ENCODE peak calls at places on chromosomes 2 and 18, in six cellular contexts. D is thoracic aorta, A is lower lobe of right lung, L is pancreas, G is AG10803, W is prostate gland. U is an unnamed sample.

GRCh38 chr2:232398293-232399034 is 8.2 kb upstream of the ALPG start:
- DNase-seq in D (no peak), A (no peak), L (no peak), G (no peak), W (no peak), U (peak; percentile 31)

GRCh38 chr18:23503967-23504352 is 649 bp downstream of the RMC1 start:
- DNase-seq in D (no peak), A (no peak), L (no peak), G (peak; percentile 6), W (no peak), U (no peak)

GRCh38 chr18:50662177-50662576 is 102.3 kb downstream of the MAPK4 start:
- DNase-seq in D (no peak), A (no peak), L (no peak), G (no peak), W (no peak), U (peak; percentile 4)

GRCh38 chr2:73202156-73203054 is at the start of gene NOTO:
- DNase-seq in D (no peak), A (no peak), L (no peak), G (no peak), W (no peak), U (peak; percentile 28)

GRCh38 chr2:70767699-70768584 is at the start of gene ADD2:
- DNase-seq in D (no peak), A (peak; percentile 43), L (peak; percentile 35), G (peak; percentile 42), W (no peak), U (peak; percentile 24)

GRCh38 chr2:209523778-209524362 is 100.0 kb downstream of the MAP2 start:
- DNase-seq in D (no peak), A (no peak), L (no peak), G (no peak), W (no peak), U (no peak)

GRCh38 chr2:55811048-55811447 is 112.5 kb downstream of the EFEMP1 start:
- DNase-seq in D (no peak), A (no peak), L (no peak), G (no peak), W (no peak), U (no peak)

GRCh38 chr2:216545359-216545758 is 46.7 kb downstream of the RPL37A start:
- DNase-seq in D (no peak), A (no peak), L (no peak), G (peak; percentile 88), W (no peak), U (no peak)

GRCh38 chr18:57910817-57911216 is 107.7 kb upstream of the ATP8B1 start:
- DNase-seq in D (no peak), A (no peak), L (no peak), G (no peak), W (no peak), U (no peak)

GRCh38 chr2:46258937-46259781 is 38.0 kb upstream of the EPAS1 start:
- DNase-seq in D (no peak), A (no peak), L (no peak), G (no peak), W (no peak), U (no peak)

GRCh38 chr2:234191819-234192407 is 141.4 kb downstream of the SPP2 start:
- DNase-seq in D (no peak), A (no peak), L (no peak), G (no peak), W (no peak), U (peak; percentile 75)

GRCh38 chr2:8453904-8454302 is 228.0 kb upstream of the ID2 start:
- DNase-seq in D (no peak), A (no peak), L (no peak), G (peak; percentile 41), W (no peak), U (no peak)

GRCh38 chr18:74013955-74014354 is 133.7 kb downstream of the FBXO15 start:
- DNase-seq in D (no peak), A (no peak), L (no peak), G (peak; percentile 70), W (no peak), U (peak; percentile 89)

GRCh38 chr2:155310589-155310988 is 612.1 kb downstream of the KCNJ3 start:
- DNase-seq in D (no peak), A (no peak), L (no peak), G (peak; percentile 3), W (no peak), U (peak; percentile 49)

GRCh38 chr18:26312196-26312595 is 86.0 kb downstream of the TAF4B start:
- DNase-seq in D (no peak), A (no peak), L (no peak), G (no peak), W (no peak), U (no peak)

GRCh38 chr2:47119001-47119400 is 36.1 kb downstream of the STPG4 start:
- DNase-seq in D (no peak), A (no peak), L (no peak), G (peak; percentile 71), W (no peak), U (peak; percentile 45)

GRCh38 chr2:62142054-62142453 is 53.9 kb upstream of the B3GNT2 start:
- DNase-seq in D (no peak), A (no peak), L (no peak), G (no peak), W (no peak), U (no peak)

GRCh38 chr2:55490554-55490953 is 29.0 kb upstream of the CFAP36 start:
- DNase-seq in D (no peak), A (no peak), L (peak; percentile 23), G (peak; percentile 49), W (no peak), U (peak; percentile 40)

GRCh38 chr2:118913805-118914645 is 28.0 kb upstream of the MARCO start:
- DNase-seq in D (no peak), A (no peak), L (no peak), G (peak; percentile 13), W (no peak), U (peak; percentile 82)

GRCh38 chr2:42872736-42873135 is 80.4 kb upstream of the HAAO start:
- DNase-seq in D (no peak), A (no peak), L (no peak), G (peak; percentile 80), W (no peak), U (no peak)

GRCh38 chr2:195575879-195576391 is 81.1 kb upstream of the SLC39A10 start:
- DNase-seq in D (no peak), A (no peak), L (no peak), G (peak; percentile 91), W (no peak), U (peak; percentile 89)

GRCh38 chr2:145126146-145126545 is 606.2 kb upstream of the ZEB2 start:
- DNase-seq in D (no peak), A (no peak), L (no peak), G (no peak), W (no peak), U (no peak)

GRCh38 chr2:166651080-166651675 is 157.1 kb upstream of the SCN7A start:
- DNase-seq in D (no peak), A (no peak), L (no peak), G (no peak), W (no peak), U (no peak)

GRCh38 chr2:47373747-47374146 is 29.2 kb upstream of the MSH2 start:
- DNase-seq in D (no peak), A (no peak), L (no peak), G (no peak), W (peak; percentile 21), U (peak; percentile 17)

GRCh38 chr2:45898819-45899218 is 247.3 kb downstream of the PRKCE start:
- DNase-seq in D (no peak), A (no peak), L (no peak), G (no peak), W (no peak), U (no peak)

GRCh38 chr2:203498161-203498560 is 36.9 kb downstream of the RAPH1 start:
- DNase-seq in D (no peak), A (no peak), L (no peak), G (peak; percentile 65), W (no peak), U (peak; percentile 76)

GRCh38 chr2:171433763-171434670 is at the start of the genes DCAF17 and METTL8:
- DNase-seq in D (peak; percentile 72), A (peak; percentile 97), L (peak; percentile 96), G (peak; percentile 95), W (peak; percentile 95), U (peak; percentile 98)

GRCh38 chr2:240868286-240869108 is at the start of gene AGXT:
- DNase-seq in D (no peak), A (no peak), L (no peak), G (peak; percentile 16), W (peak; percentile 21), U (no peak)

GRCh38 chr2:26571316-26571715 is 69.8 kb downstream of the CIB4 start:
- DNase-seq in D (no peak), A (no peak), L (no peak), G (no peak), W (no peak), U (no peak)

GRCh38 chr18:13136056-13136688 is 82.4 kb upstream of the LDLRAD4 start:
- DNase-seq in D (no peak), A (no peak), L (no peak), G (no peak), W (no peak), U (peak; percentile 24)

GRCh38 chr2:19607931-19608762 is 249.7 kb upstream of the OSR1 start:
- DNase-seq in D (no peak), A (no peak), L (no peak), G (peak; percentile 89), W (no peak), U (peak; percentile 40)
- H3K4me3 ChIP-seq in D (no peak overlapping the region), A (no peak overlapping the region), L (no peak overlapping the region), G (no peak overlapping the region), W (no peak overlapping the region), U (no peak overlapping the region)

GRCh38 chr2:48826986-48827385 is 71.5 kb upstream of the LHCGR start:
- DNase-seq in D (no peak), A (no peak), L (no peak), G (no peak), W (no peak), U (no peak)
- TF ChIP-seq CTCF in D (no peak), A (no peak), L (no peak), G (no peak), W (no peak), U (no peak)

GRCh38 chr2:126413079-126413478 is 242.9 kb upstream of the GYPC start:
- DNase-seq in D (no peak), A (no peak), L (no peak), G (no peak), W (no peak), U (no peak)
- H3K4me3 ChIP-seq in D (no peak overlapping the region), A (no peak overlapping the region), L (no peak overlapping the region), G (no peak overlapping the region), W (no peak overlapping the region), U (no peak overlapping the region)

DNA sequence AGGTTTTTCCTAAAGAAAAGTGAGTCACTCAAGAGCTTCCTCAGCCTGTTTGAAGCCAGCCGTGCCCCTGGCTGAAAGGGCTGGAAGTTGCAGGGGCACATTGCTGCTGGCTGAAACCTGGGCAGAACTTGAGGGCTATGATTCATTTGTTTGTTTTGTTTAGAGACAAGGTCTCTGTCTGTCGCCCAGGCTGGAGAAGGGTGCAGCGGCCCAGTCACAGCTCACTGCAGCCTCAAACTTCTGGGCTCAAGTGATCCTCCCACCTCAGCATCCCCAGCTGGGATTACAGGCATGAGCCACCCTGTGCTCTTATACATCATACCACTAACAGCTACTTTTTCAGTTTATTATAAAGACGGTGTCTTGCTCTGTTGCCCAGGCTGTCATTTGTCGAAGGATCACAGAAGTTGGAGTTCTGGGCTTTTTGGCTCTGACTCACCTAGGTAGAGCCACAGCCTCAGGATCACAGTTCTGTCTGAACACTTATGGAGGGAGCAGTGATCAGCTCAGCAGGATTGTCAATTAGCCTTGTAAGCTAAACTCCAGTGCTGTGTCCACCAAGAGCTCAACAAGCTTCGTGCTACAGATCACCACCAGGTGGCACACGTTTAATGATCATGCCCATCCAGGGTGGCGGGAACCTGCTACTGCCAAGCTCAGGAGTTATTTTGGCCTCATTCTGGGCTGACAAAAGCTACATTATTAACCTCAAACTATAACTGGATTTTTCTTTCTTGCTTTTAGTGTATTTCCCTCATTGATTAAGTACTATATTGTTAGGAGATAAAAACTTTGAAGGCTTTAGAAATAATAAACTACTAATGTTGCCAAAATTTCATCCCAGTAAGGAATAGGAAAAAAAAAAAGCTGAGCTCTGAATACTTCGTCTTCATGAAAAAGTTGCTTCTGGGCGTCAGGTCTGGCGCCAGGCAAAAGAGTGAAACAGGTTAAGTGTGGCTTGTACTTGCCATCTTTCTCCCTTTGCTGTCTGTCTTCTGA is 57.9 kb downstream of the ARHGEF33 start:
- DNase-seq in D (peak; percentile 52), A (peak; percentile 65), L (peak; percentile 52), G (peak; percentile 64), W (peak; percentile 79), U (peak; percentile 93)
- TF ChIP-seq CTCF in D (peak; percentile 65), A (peak; percentile 66), L (peak; percentile 52), G (peak; percentile 76), W (peak; percentile 45), U (peak; percentile 89)